ENCODE peak calls at places on chromosomes 1 and 21, in ten cellular contexts. A, P, X, L, Y, G, U, S, J and I are unnamed samples.

GRCh38 chr1:207327994-207328393 is 6.5 kb downstream of the CD55 start:
- DNase-seq in A (no peak), P (no peak), X (no peak), L (peak; percentile 59), Y (no peak), G (peak; percentile 37), U (no peak), S (no peak), J (no peak), I (no peak)

GRCh38 chr1:181089777-181090505 is 1.4 kb downstream of the IER5 start:
- DNase-seq in A (no peak), P (peak; percentile 77), X (no peak), L (peak; percentile 34), Y (peak; percentile 45), G (no peak), U (peak; percentile 76), S (peak; percentile 90), J (no peak), I (peak; percentile 68)

GRCh38 chr1:3730556-3731247 is 21.5 kb upstream of the CCDC27 start:
- DNase-seq in A (no peak), P (peak; percentile 88), X (no peak), L (no peak), Y (no peak), G (no peak), U (no peak), S (no peak), J (no peak), I (no peak)

GRCh38 chr1:41848216-41848952 is 70.3 kb downstream of the HIVEP3 start:
- DNase-seq in A (no peak), P (no peak), X (no peak), L (no peak), Y (no peak), G (no peak), U (no peak), S (no peak), J (no peak), I (no peak)

GRCh38 chr1:152029144-152029936 is 7.5 kb downstream of the S100A11 start:
- DNase-seq in A (no peak), P (no peak), X (no peak), L (no peak), Y (no peak), G (no peak), U (no peak), S (no peak), J (no peak), I (no peak)

GRCh38 chr1:96808186-96808585 is 86.6 kb downstream of the PTBP2 start:
- DNase-seq in A (peak; percentile 18), P (no peak), X (no peak), L (no peak), Y (no peak), G (no peak), U (no peak), S (no peak), J (no peak), I (peak; percentile 51)

GRCh38 chr21:14866859-14867560 is 197.8 kb downstream of the NRIP1 start:
- DNase-seq in A (no peak), P (no peak), X (no peak), L (no peak), Y (no peak), G (no peak), U (no peak), S (no peak), J (no peak), I (no peak)

GRCh38 chr1:171643156-171643555 is 9.3 kb downstream of the MYOC start:
- DNase-seq in A (no peak), P (no peak), X (no peak), L (no peak), Y (no peak), G (no peak), U (no peak), S (no peak), J (no peak), I (no peak)

GRCh38 chr1:41980872-41981653 is 62.3 kb upstream of the HIVEP3 start:
- DNase-seq in A (no peak), P (no peak), X (no peak), L (no peak), Y (no peak), G (no peak), U (no peak), S (no peak), J (no peak), I (no peak)

GRCh38 chr1:10325521-10325920 is 73.3 kb upstream of the PGD start:
- DNase-seq in A (no peak), P (no peak), X (no peak), L (no peak), Y (no peak), G (no peak), U (no peak), S (no peak), J (no peak), I (no peak)

GRCh38 chr1:118147542-118147941 is 37.5 kb downstream of the SPAG17 start:
- DNase-seq in A (no peak), P (no peak), X (peak; percentile 29), L (no peak), Y (no peak), G (peak; percentile 66), U (no peak), S (no peak), J (no peak), I (no peak)

GRCh38 chr1:35044406-35044805 is 12.7 kb upstream of the ZMYM6 start:
- DNase-seq in A (no peak), P (no peak), X (no peak), L (no peak), Y (no peak), G (no peak), U (no peak), S (no peak), J (no peak), I (no peak)

GRCh38 chr1:42949312-42950145 is 9.1 kb downstream of the SLC2A1 start:
- DNase-seq in A (no peak), P (peak; percentile 77), X (no peak), L (no peak), Y (no peak), G (no peak), U (no peak), S (no peak), J (no peak), I (peak; percentile 49)

GRCh38 chr1:37096523-37096922 is 62.2 kb upstream of the GRIK3 start:
- DNase-seq in A (peak; percentile 48), P (peak; percentile 38), X (no peak), L (no peak), Y (no peak), G (no peak), U (no peak), S (no peak), J (no peak), I (peak; percentile 41)

GRCh38 chr1:227357229-227358078 is 39.2 kb upstream of the CDC42BPA start:
- DNase-seq in A (peak; percentile 34), P (no peak), X (no peak), L (no peak), Y (no peak), G (peak; percentile 58), U (no peak), S (peak; percentile 80), J (peak; percentile 67), I (peak; percentile 78)

GRCh38 chr1:32701421-32701911 is 1.1 kb downstream of the SYNC start:
- DNase-seq in A (no peak), P (no peak), X (no peak), L (no peak), Y (no peak), G (no peak), U (no peak), S (peak; percentile 71), J (no peak), I (no peak)

GRCh38 chr1:90512441-90512840 is 204.7 kb downstream of the BARHL2 start:
- DNase-seq in A (no peak), P (no peak), X (no peak), L (no peak), Y (no peak), G (no peak), U (no peak), S (no peak), J (no peak), I (no peak)

GRCh38 chr1:242004751-242005495 is 6.0 kb upstream of the MAP1LC3C start:
- DNase-seq in A (no peak), P (no peak), X (no peak), L (no peak), Y (no peak), G (no peak), U (no peak), S (no peak), J (no peak), I (no peak)

GRCh38 chr1:161816201-161816600 is 50.1 kb downstream of the ATF6 start:
- DNase-seq in A (no peak), P (no peak), X (no peak), L (no peak), Y (no peak), G (no peak), U (no peak), S (no peak), J (no peak), I (peak; percentile 11)

GRCh38 chr1:40722622-40723021 is 31.1 kb downstream of the NFYC start:
- DNase-seq in A (no peak), P (no peak), X (no peak), L (no peak), Y (no peak), G (no peak), U (no peak), S (no peak), J (no peak), I (no peak)